ENCODE peak calls at places on chromosome 16, in eight cellular contexts. C is amniotic stem cell; W is posterior cingulate gyrus; Z is stimulated activated CD8-positive, alpha-beta memory T cell treated with anti-CD3 and anti-CD28 coated beads, Interleukin-12 subunit alpha, Interleukin-12 subunit beta, amount 100 ng/mL, for 1 hour; M is brain microvascular endothelial cell; L is skeletal muscle cell; G is NCI-H1092; H is midbrain. D is an unnamed sample.
A peak's percentile ranks its signal among the peaks of the same experiment; 100 is the strongest.

GRCh38 chr16:14401839-14402115 is 228.3 kb downstream of the PARN start:
- DNase-seq in C (no peak), W (no peak), Z (no peak), M (no peak), L (no peak), G (no peak), H (no peak), D (no peak)

GRCh38 chr16:15782573-15783365 is 74.1 kb downstream of the MYH11 start:
- DNase-seq in C (no peak), W (no peak), Z (no peak), M (no peak), L (no peak), G (no peak), H (no peak), D (no peak)

GRCh38 chr16:48535831-48536599 is 74.0 kb downstream of the N4BP1 start:
- DNase-seq in C (no peak), W (no peak), Z (no peak), M (peak; percentile 52), L (peak; percentile 65), G (no peak), H (peak; percentile 50), D (peak; percentile 94)

GRCh38 chr16:75550211-75550662 is 5.8 kb downstream of the TMEM231 start:
- DNase-seq in C (no peak), W (peak; percentile 89), Z (no peak), M (peak; percentile 63), L (no peak), G (no peak), H (peak; percentile 74), D (no peak)

GRCh38 chr16:85238233-85238647 is 126.0 kb upstream of the CIBAR2 start:
- DNase-seq in C (no peak), W (peak; percentile 94), Z (no peak), M (peak; percentile 68), L (peak; percentile 95), G (peak; percentile 84), H (peak; percentile 39), D (no peak)

GRCh38 chr16:22323173-22323997 is 26.2 kb downstream of the POLR3E start:
- DNase-seq in C (no peak), W (peak; percentile 70), Z (no peak), M (no peak), L (no peak), G (no peak), H (no peak), D (peak; percentile 70)

GRCh38 chr16:9650284-9650683 is 531.9 kb downstream of the GRIN2A start:
- DNase-seq in C (no peak), W (no peak), Z (no peak), M (no peak), L (no peak), G (no peak), H (no peak), D (no peak)

GRCh38 chr16:59330030-59330670 is 596.0 kb upstream of the GOT2 start:
- DNase-seq in C (no peak), W (no peak), Z (no peak), M (peak; percentile 33), L (no peak), G (no peak), H (no peak), D (no peak)

GRCh38 chr16:77794586-77794985 is 6.2 kb downstream of the VAT1L start:
- DNase-seq in C (no peak), W (no peak), Z (no peak), M (peak; percentile 35), L (peak; percentile 48), G (no peak), H (no peak), D (no peak)

GRCh38 chr16:53056528-53056881 is 1.7 kb downstream of the CHD9 start:
- DNase-seq in C (no peak), W (no peak), Z (no peak), M (peak; percentile 83), L (no peak), G (no peak), H (no peak), D (no peak)

GRCh38 chr16:749010-749409 is 8.2 kb upstream of the CIAO3 start:
- DNase-seq in C (no peak), W (no peak), Z (no peak), M (peak; percentile 35), L (peak; percentile 31), G (no peak), H (no peak), D (no peak)

D was measured in vagina.